ENCODE peak calls at places on chromosomes 3 and 15, in six cellular contexts. V is A549, Q is endothelial cell of umbilical vein, C is HepG2, S is K562, Z is GM12878. A is an unnamed sample.

GRCh38 chr3:123834631-123835030 is 49.5 kb downstream of the MYLK start:
- DNase-seq in C (no peak), Z (no peak), S (no peak), V (no peak), Q (peak; percentile 47), A (peak; percentile 13)

GRCh38 chr3:165817160-165817709 is 20.0 kb downstream of the BCHE start:
- DNase-seq in S (no peak), V (no peak), Q (no peak), C (no peak), Z (no peak), A (no peak)

GRCh38 chr15:64619880-64620839 is 155.2 kb downstream of the RBPMS2 start:
- DNase-seq in Q (peak; percentile 24), Z (no peak), V (no peak), C (no peak), S (no peak), A (no peak)

GRCh38 chr3:177538743-177539730 is 341.8 kb upstream of the TBL1XR1 start:
- DNase-seq in S (no peak), Z (peak; percentile 26), V (no peak), C (peak; percentile 16), Q (peak; percentile 44), A (peak; percentile 39)

GRCh38 chr3:177597325-177598109 is 400.2 kb upstream of the TBL1XR1 start:
- DNase-seq in C (no peak), Z (no peak), Q (peak; percentile 65), V (no peak), S (no peak), A (peak; percentile 55)

GRCh38 chr15:92930776-92931175 is 30.7 kb downstream of the CHD2 start:
- DNase-seq in C (no peak), Q (no peak), S (no peak), V (no peak), Z (no peak), A (no peak)

GRCh38 chr3:132180337-132180791 is 136.8 kb upstream of the ACP3 start:
- DNase-seq in Z (peak; percentile 5), C (peak; percentile 38), V (peak; percentile 29), S (no peak), Q (peak; percentile 62), A (peak; percentile 56)

GRCh38 chr15:38991701-38992100 is 427.1 kb upstream of the RASGRP1 start:
- DNase-seq in S (no peak), Q (peak; percentile 23), V (no peak), Z (no peak), C (no peak), A (no peak)

GRCh38 chr3:112649478-112649735 is 8.5 kb upstream of the CCDC80 start:
- DNase-seq in S (no peak), Q (no peak), Z (no peak), V (no peak), C (no peak), A (no peak)

GRCh38 chr15:52368402-52368801 is 72.8 kb upstream of the MYO5C start:
- DNase-seq in C (no peak), S (no peak), Q (no peak), V (no peak), Z (no peak), A (no peak)

GRCh38 chr3:65858749-65859148 is 180.0 kb downstream of the MAGI1 start:
- DNase-seq in V (no peak), Z (no peak), Q (no peak), C (no peak), S (no peak), A (no peak)

GRCh38 chr15:74318376-74319137 is 48.9 kb downstream of the CYP11A1 start:
- DNase-seq in Q (no peak), S (no peak), V (no peak), Z (no peak), C (no peak), A (peak; percentile 96)

GRCh38 chr3:33131328-33132018 is 17.7 kb downstream of the CRTAP start:
- DNase-seq in S (peak; percentile 71), Z (no peak), V (peak; percentile 77), Q (peak; percentile 76), C (peak; percentile 66), A (peak; percentile 69)

GRCh38 chr3:136173939-136174338 is 22.2 kb downstream of the MSL2 start:
- DNase-seq in C (no peak), Q (no peak), V (no peak), S (no peak), Z (no peak), A (no peak)

GRCh38 chr3:159857840-159858239 is 130.8 kb upstream of the IL12A start:
- DNase-seq in V (no peak), C (no peak), Z (no peak), Q (no peak), S (no peak), A (no peak)

GRCh38 chr15:88480981-88481380 is 13.5 kb downstream of the MRPS11 start:
- DNase-seq in Z (no peak), Q (no peak), C (no peak), V (no peak), S (no peak), A (no peak)

GRCh38 chr15:52093539-52094502 is 18.8 kb downstream of the BCL2L10 start:
- DNase-seq in S (no peak), Q (peak; percentile 99), V (peak; percentile 46), Z (no peak), C (no peak), A (no peak)

GRCh38 chr3:170383567-170383966 is 26.1 kb downstream of the SKIL start:
- DNase-seq in S (no peak), Q (no peak), V (no peak), Z (no peak), C (no peak), A (no peak)

GRCh38 chr3:76231258-76231657 is 445.9 kb upstream of the ZNF717 start:
- DNase-seq in Q (no peak), V (no peak), Z (no peak), C (no peak), S (no peak), A (no peak)

GRCh38 chr3:104604326-104605010 is 762.2 kb upstream of the ALCAM start:
- DNase-seq in V (no peak), S (no peak), Q (peak; percentile 73), C (no peak), Z (no peak), A (peak; percentile 2)

GRCh38 chr15:43104426-43104825 is 1.4 kb downstream of the UBR1 start:
- DNase-seq in V (no peak), Z (no peak), S (peak; percentile 17), Q (no peak), C (peak; percentile 20), A (no peak)
- H3K4me3 ChIP-seq in V (peak overlapping the region; percentile 79), Z (peak overlapping the region; percentile 78), S (peak overlapping the region; percentile 69), Q (no peak overlapping the region), C (peak overlapping the region; percentile 89), A (peak overlapping the region; percentile 96)

DNA sequence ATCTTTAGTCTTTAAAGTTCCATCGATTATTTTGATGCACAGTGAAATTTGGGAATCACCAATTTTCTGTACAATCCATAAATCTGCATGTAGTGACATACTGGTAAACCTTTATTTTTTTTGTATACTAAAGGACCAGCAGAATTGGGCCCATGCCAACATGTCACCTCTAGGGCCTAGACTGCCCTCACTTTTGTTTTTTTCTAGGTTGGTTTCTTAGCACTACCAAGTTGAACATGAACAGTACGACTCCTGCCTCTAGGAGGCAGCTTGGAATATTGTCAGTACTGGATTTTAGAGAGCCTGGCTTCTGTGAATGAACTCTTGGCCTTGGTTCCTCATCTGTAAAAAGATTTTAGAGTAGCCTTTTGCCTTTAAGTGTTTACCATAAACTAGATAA is 32.3 kb downstream of the NKIRAS1 start:
- DNase-seq in C (no peak), Q (no peak), S (peak; percentile 27), V (no peak), Z (no peak), A (peak; percentile 36)
- TF ChIP-seq CTCF in C (no peak), Q (no peak), S (peak; percentile 26), V (no peak), Z (peak; percentile 8), A (peak; percentile 20)

GRCh38 chr3:27290760-27291159 is 78.4 kb downstream of the NEK10 start:
- DNase-seq in Z (no peak), Q (no peak), C (no peak), S (no peak), V (no peak), A (no peak)

GRCh38 chr3:27285668-27286067 is 83.5 kb downstream of the NEK10 start:
- DNase-seq in S (no peak), V (no peak), C (no peak), Z (no peak), Q (no peak), A (no peak)

GRCh38 chr3:27293954-27294353 is 75.2 kb downstream of the NEK10 start:
- DNase-seq in V (no peak), Z (no peak), C (no peak), Q (no peak), S (no peak), A (no peak)

GRCh38 chr3:27287052-27287451 is 82.1 kb downstream of the NEK10 start:
- DNase-seq in Z (no peak), V (no peak), Q (no peak), S (no peak), C (no peak), A (no peak)

GRCh38 chr3:27289769-27290413 is 79.3 kb downstream of the NEK10 start:
- DNase-seq in Q (no peak), C (no peak), Z (no peak), V (no peak), S (no peak), A (no peak)
- TF ChIP-seq MYC in Q (no peak), C (no peak), Z (no peak), V (no peak), S (no peak), A (no peak)

DNA sequence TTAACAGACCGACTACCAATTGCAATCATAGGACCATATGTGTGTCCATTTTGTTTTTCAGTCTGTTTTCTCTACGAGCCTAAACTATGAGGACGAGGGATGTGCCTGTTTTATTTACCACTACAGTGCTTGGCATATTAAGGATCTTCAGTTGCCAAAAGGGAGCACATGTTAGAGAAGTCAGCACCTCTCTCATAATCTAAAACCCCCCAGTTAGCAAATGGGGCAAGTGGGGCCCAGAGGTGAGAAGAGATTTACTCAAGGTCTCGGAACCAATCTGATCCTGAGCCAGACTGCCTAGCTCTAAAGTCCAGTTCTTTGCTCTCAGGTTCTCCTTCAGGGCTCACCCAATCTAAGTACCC is 578 bp upstream of the PODXL2 start:
- DNase-seq in Q (no peak), V (no peak), Z (no peak), C (no peak), S (no peak), A (no peak)
- H3K4me3 ChIP-seq in Q (no peak overlapping the region), V (peak overlapping the region; percentile 58), Z (no peak overlapping the region), C (no peak overlapping the region), S (no peak overlapping the region), A (no peak overlapping the region)

GRCh38 chr3:50615190-50615589 is 1.8 kb upstream of the MAPKAPK3 start:
- DNase-seq in V (no peak), Z (no peak), Q (no peak), S (no peak), C (no peak), A (no peak)

GRCh38 chr3:50610992-50611463 is 546 bp downstream of the CISH start:
- DNase-seq in Z (no peak), S (no peak), Q (peak; percentile 26), V (no peak), C (no peak), A (no peak)

GRCh38 chr3:50612234-50612972 is 829 bp upstream of the CISH start:
- DNase-seq in Z (no peak), Q (no peak), V (no peak), S (peak; percentile 43), C (no peak), A (no peak)

GRCh38 chr3:50611464-50612233 is at the start of gene CISH:
- DNase-seq in Q (peak; percentile 96), V (peak; percentile 83), Z (no peak), S (peak; percentile 85), C (peak; percentile 91), A (peak; percentile 95)

GRCh38 chr3:50612973-50613851 is 1.6 kb upstream of the CISH start:
- DNase-seq in Q (no peak), V (no peak), Z (no peak), C (no peak), S (no peak), A (no peak)
- TF ChIP-seq CTCF in Q (no peak), V (no peak), Z (no peak), C (no peak), S (no peak), A (no peak)

A was measured in NB4.